ENCODE peak calls at places on chromosomes 6 and 20, in five cellular contexts. U is Caco-2, O is uterus, H is upper lobe of right lung, K is bronchial epithelial cell. G is an unnamed sample.

GRCh38 chr20:41072099-41072798 is 43.6 kb downstream of the TOP1 start:
- DNase-seq in U (no peak), O (peak), H (no peak), K (peak), G (peak)

GRCh38 chr20:38674178-38675133 is 49.8 kb upstream of the SLC32A1 start:
- DNase-seq in U (no peak), O (no peak), H (peak), K (peak), G (peak)

GRCh38 chr20:25081730-25082497 is at the start of gene VSX1:
- DNase-seq in U (no peak), O (no peak), H (no peak), K (no peak), G (no peak)

GRCh38 chr6:73923899-73924485 is 228.0 kb downstream of the CD109 start:
- DNase-seq in U (no peak), O (no peak), H (no peak), K (peak), G (peak)

GRCh38 chr6:17225767-17226166 is 55.4 kb upstream of the RBM24 start:
- DNase-seq in U (no peak), O (no peak), H (no peak), K (no peak), G (no peak)

GRCh38 chr6:116016846-116017545 is 43.7 kb downstream of the FRK start:
- DNase-seq in U (no peak), O (no peak), H (no peak), K (no peak), G (no peak)

GRCh38 chr6:344816-345340 is 46.7 kb upstream of the IRF4 start:
- DNase-seq in U (no peak), O (no peak), H (peak), K (no peak), G (no peak)

GRCh38 chr6:74964871-74965441 is 240.9 kb downstream of the COL12A1 start:
- DNase-seq in U (no peak), O (no peak), H (no peak), K (no peak), G (no peak)

GRCh38 chr20:62688855-62689460 is 19.7 kb upstream of the NTSR1 start:
- DNase-seq in U (peak), O (no peak), H (no peak), K (no peak), G (peak)

GRCh38 chr20:18628330-18628941 is 40.6 kb downstream of the DTD1 start:
- DNase-seq in U (peak), O (no peak), H (peak), K (no peak), G (peak)

GRCh38 chr6:89611666-89612065 is 26.9 kb downstream of the LYRM2 start:
- DNase-seq in U (no peak), O (no peak), H (no peak), K (peak), G (no peak)
- H3K4me3 ChIP-seq in U (no peak), O (no peak), H (no peak), K (no peak), G (no peak)

GRCh38 chr20:52191436-52192295 is at the start of gene ZFP64:
- DNase-seq in U (peak), O (peak), H (peak), K (peak), G (peak)

GRCh38 chr20:52193133-52193532 is 1.6 kb upstream of the ZFP64 start:
- DNase-seq in U (no peak), O (no peak), H (no peak), K (no peak), G (no peak)

GRCh38 chr20:52193886-52194545 is 2.4 kb upstream of the ZFP64 start:
- DNase-seq in U (peak), O (no peak), H (no peak), K (peak), G (peak)

GRCh38 chr20:52191132-52191435 is 495 bp downstream of the ZFP64 start:
- DNase-seq in U (no peak), O (no peak), H (no peak), K (peak), G (no peak)

DNA sequence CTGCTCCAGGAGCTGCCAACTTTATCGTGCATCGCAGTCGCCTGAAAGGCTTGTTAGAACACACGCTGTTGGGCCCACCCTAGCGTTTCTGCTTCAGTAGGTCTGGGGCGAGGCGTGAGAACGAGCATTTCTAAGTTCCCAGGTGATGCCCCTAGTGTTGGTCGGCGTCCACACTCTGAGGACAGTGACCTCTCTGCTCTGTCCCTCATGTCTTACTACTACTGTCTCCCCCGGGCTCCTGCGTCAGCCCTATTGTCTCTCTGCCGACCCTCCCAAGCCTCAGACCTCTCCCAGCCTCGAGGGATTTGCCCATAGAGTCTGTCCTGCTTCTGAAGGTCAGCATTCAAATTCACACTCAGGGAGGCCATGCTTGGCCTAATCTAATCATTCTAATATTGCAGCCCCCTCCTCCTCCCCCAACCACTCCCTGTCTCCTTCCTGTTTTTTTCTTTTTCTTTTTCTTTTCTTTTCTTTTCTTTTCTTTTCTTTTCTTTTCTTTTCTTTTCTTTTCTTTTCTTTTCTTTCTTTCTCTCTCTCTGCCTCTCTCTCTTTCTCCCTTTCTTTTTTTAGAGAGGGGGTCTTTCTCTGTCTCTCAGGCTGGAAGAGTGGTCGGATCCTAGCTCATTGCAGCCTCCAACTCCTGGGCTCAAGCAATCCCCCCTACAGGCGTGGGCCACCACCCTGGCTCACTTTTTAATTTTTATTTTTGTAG is 873 bp upstream of the ZFP64 start:
- DNase-seq in U (no peak), O (no peak), H (peak), K (no peak), G (no peak)
- TF ChIP-seq CTCF in U (peak), O (no peak), H (peak), K (peak), G (no peak)

GRCh38 chr6:165082631-165083030 is 226.8 kb downstream of the C6orf118 start:
- DNase-seq in U (no peak), O (no peak), H (no peak), K (no peak), G (no peak)

GRCh38 chr6:165086746-165087145 is 222.7 kb downstream of the C6orf118 start:
- DNase-seq in U (no peak), O (no peak), H (no peak), K (no peak), G (no peak)

GRCh38 chr6:165081944-165082532 is 227.4 kb downstream of the C6orf118 start:
- DNase-seq in U (no peak), O (no peak), H (no peak), K (no peak), G (no peak)
- H3K4me3 ChIP-seq in U (no peak), O (no peak), H (no peak), K (no peak), G (no peak)

DNA sequence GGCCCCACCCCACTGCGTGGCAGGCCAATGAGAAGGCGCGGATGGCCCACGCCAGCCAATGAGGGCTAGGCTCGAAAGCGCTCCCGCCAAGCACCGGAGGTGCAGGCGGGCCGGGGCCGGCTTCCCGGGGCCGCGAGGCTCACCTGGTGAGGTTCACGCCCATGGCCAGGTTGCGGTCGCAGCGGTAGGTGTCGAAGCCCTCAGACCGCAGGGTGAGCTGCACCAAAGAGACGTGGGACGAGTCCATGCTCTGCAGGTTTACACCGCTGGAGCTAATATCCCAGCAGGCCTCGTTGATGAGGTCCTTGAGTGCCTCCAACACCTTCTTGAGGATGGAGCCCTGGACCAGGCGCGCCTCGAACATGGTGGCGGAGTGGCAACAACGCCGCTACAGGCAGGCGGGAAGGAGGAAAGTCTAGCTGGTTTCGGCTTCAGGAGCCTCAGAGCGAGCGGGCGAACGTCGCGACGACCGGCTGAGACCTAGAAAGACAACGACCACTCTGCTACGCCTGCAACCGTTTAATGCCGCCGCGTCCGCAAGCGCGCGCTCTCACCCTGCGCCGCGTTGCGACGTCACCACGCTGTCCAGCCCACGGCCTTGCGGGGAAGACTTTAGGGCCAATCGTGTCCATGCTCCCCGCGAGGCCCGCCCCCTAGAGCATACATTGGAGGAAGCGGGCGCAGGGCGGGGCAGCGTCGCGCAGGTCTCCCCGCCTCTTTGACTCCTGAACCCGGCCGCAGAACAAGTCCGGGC is at the start of gene PCNA:
- DNase-seq in U (peak), O (peak), H (peak), K (peak), G (peak)
- TF ChIP-seq CTCF in U (no peak), O (peak), H (peak), K (no peak), G (no peak)

GRCh38 chr6:56038764-56039163 is 163.4 kb upstream of the BMP5 start:
- DNase-seq in U (no peak), O (no peak), H (no peak), K (no peak), G (no peak)
- H3K4me3 ChIP-seq in U (no peak), O (no peak), H (no peak), K (no peak), G (no peak)

GRCh38 chr6:14463110-14463509 is 345.5 kb downstream of the CD83 start:
- DNase-seq in U (no peak), O (no peak), H (no peak), K (no peak), G (no peak)

GRCh38 chr6:14464716-14465115 is 347.1 kb downstream of the CD83 start:
- DNase-seq in U (no peak), O (no peak), H (no peak), K (no peak), G (no peak)

GRCh38 chr6:14462135-14462905 is 344.7 kb downstream of the CD83 start:
- DNase-seq in U (no peak), O (no peak), H (no peak), K (no peak), G (no peak)

GRCh38 chr6:14466278-14466677 is 348.7 kb downstream of the CD83 start:
- DNase-seq in U (no peak), O (no peak), H (no peak), K (no peak), G (no peak)

DNA sequence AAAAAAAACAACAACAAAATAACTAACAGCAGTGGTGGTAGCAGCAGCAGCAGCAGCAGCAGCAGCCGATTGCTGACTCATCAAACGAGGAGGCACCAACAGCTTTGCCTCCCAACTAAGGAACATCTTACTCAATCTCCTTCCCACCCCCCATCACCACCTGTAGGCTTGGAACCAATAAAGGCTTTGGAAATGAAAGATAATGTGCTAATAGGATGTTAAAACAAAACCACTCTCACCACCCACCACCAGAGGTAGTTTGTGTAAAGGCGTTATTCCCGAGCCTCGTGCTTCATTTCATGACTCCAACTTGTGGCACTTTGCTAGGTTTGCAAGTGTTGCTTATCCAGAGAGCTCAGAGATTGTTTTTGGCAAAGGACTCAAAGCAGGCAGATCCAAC is 346.5 kb downstream of the CD83 start:
- DNase-seq in U (peak), O (no peak), H (no peak), K (no peak), G (peak)
- TF ChIP-seq CTCF in U (no peak), O (no peak), H (no peak), K (no peak), G (peak)

GRCh38 chr20:50518270-50518721 is 8.1 kb downstream of the PTPN1 start:
- DNase-seq in U (no peak), O (no peak), H (no peak), K (peak), G (peak)
- H3K4me3 ChIP-seq in U (no peak), O (no peak), H (peak), K (no peak), G (no peak)

DNA sequence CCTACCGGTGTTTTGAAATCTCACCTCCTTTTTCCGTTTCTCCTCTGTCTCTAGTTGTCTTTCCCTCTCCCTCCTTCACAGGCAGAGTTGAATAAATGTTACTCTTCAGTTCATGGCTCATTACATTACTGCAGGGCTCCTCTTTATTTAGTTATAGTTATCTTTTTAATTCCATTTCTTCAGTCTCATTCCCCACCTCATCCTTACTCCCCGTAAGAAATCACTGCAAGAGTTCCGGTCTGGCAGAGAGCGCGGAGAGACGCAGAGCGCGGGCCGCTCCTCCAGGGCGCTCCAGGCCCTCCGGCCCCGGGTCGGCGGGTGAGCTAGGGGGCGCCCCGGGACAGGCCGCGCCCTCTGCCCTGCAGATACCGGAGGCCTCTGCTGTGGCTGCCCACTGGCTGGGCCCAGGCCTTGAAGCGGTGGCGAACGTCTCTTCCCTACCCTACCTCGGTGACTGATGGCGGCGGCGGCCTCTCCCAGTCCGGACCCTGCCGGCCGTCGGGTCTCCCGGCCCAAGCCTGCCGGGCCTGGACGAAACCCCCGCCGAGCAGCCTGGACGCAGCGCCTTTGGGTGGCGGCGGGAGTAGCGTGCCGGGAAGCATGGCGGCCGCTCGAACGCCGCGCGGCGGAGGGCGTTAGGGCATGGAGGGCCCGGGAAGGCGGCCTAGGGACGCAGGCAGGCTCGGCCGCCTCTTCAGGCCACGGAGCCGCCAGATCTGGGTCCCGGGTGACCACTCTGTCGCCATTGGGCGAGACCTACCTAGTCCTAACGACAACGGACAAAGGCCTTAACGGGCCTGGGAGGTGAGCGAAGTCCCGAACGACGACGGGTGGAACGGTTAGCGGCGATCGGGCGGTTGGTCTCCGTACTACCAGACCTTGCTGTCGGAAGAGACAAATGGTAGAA is 16.4 kb upstream of the HMGN4 start:
- DNase-seq in U (peak), O (peak), H (peak), K (peak), G (peak)
- TF ChIP-seq CTCF in U (peak), O (peak), H (peak), K (peak), G (no peak)

GRCh38 chr20:235891-236290 is 8.8 kb downstream of the DEFB129 start:
- DNase-seq in U (peak), O (no peak), H (no peak), K (peak), G (peak)

GRCh38 chr20:237918-238317 is 10.9 kb downstream of the DEFB129 start:
- DNase-seq in U (no peak), O (no peak), H (no peak), K (no peak), G (no peak)

DNA sequence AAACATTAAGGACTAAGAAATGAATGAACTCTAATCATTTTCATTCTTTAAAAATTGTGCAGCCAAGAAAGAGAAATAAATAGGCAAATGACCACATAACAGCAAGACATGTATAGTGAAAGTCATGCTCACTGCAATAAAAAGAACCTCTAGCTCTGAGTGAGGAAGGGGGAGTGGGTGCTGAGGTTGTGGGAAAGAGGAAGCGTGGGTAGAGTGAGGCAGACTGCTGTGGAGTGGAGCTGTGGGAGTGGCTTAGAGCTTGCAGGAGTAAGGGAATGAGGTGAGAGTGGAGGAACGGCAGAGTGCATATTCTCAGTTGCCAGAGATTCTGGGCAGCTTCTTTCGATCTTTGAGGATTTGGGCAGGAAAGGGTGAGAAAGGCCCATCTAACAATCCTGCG is 10.4 kb downstream of the DEFB129 start:
- DNase-seq in U (no peak), O (no peak), H (peak), K (no peak), G (no peak)
- H3K4me3 ChIP-seq in U (no peak), O (no peak), H (peak), K (no peak), G (no peak)

GRCh38 chr6:37535701-37536461 is 36.2 kb upstream of the CCDC167 start:
- DNase-seq in U (no peak), O (no peak), H (no peak), K (no peak), G (peak)
- TF ChIP-seq CTCF in U (no peak), O (no peak), H (no peak), K (peak), G (peak)